ENCODE peak calls at places on chromosomes 7 and 10, in nine cellular contexts. B is NCI-H2029; R is NCI-H1092; C is activated CD4-positive, alpha-beta T cell treated with anti-CD3 and anti-CD28 coated beads for 48 hours; V is A172; K is NCI-H1417; I is left lobe of liver; Y is neuronal stem cell; L is stromal cell of bone marrow. N is an unnamed sample.

GRCh38 chr7:28484276-28484675 is 72.0 kb downstream of the CREB5 start:
- DNase-seq in V (no peak), C (no peak), L (no peak), K (no peak), I (no peak), Y (no peak), B (no peak), R (no peak), N (no peak)

GRCh38 chr7:95172420-95172819 is 151.9 kb downstream of the PON1 start:
- DNase-seq in Y (no peak), C (no peak), I (no peak), B (no peak), K (no peak), V (no peak), R (no peak), L (no peak), N (no peak)

GRCh38 chr7:155411718-155412415 is 46.1 kb upstream of the EN2 start:
- DNase-seq in I (no peak), Y (no peak), V (no peak), K (no peak), C (no peak), B (no peak), L (no peak), R (no peak), N (no peak)

GRCh38 chr7:37211097-37211496 is 237.6 kb downstream of the ELMO1 start:
- DNase-seq in C (no peak), Y (no peak), L (peak), B (no peak), R (no peak), V (no peak), I (no peak), K (no peak), N (no peak)

GRCh38 chr10:130901311-130902165 is 410.0 kb downstream of the TCERG1L start:
- DNase-seq in Y (no peak), I (no peak), B (no peak), V (no peak), R (no peak), C (no peak), K (no peak), L (no peak), N (no peak)

GRCh38 chr10:15329437-15329836 is 41.7 kb downstream of the FAM171A1 start:
- DNase-seq in R (no peak), B (no peak), I (no peak), L (no peak), K (no peak), Y (no peak), V (no peak), C (no peak), N (no peak)

GRCh38 chr10:74293686-74294365 is 142.8 kb downstream of the ADK start:
- DNase-seq in R (peak), B (no peak), C (no peak), I (no peak), K (peak), L (no peak), Y (no peak), V (peak), N (peak)

GRCh38 chr7:70712942-70713341 is 419.0 kb upstream of the GALNT17 start:
- DNase-seq in L (no peak), Y (no peak), C (no peak), I (peak), K (no peak), V (no peak), R (no peak), B (peak), N (no peak)

GRCh38 chr7:5426226-5426475 is 2.5 kb upstream of the TNRC18 start:
- DNase-seq in B (peak), V (peak), C (peak), K (peak), I (no peak), R (no peak), Y (no peak), L (no peak), N (no peak)

GRCh38 chr7:157565201-157565626 is 228.4 kb downstream of the DNAJB6 start:
- DNase-seq in I (no peak), K (no peak), R (no peak), V (peak), L (no peak), C (no peak), Y (no peak), B (no peak), N (no peak)

GRCh38 chr10:35641430-35642015 is 573 bp downstream of the FZD8 start:
- DNase-seq in C (peak), V (no peak), I (no peak), Y (no peak), K (no peak), L (no peak), R (no peak), B (no peak), N (no peak)

GRCh38 chr10:127911218-127911866 is 4.4 kb downstream of the PTPRE start:
- DNase-seq in Y (no peak), R (no peak), V (no peak), I (no peak), C (no peak), K (no peak), L (no peak), B (no peak), N (no peak)

GRCh38 chr7:7693881-7694280 is 24.5 kb downstream of the RPA3 start:
- DNase-seq in R (no peak), V (peak), B (no peak), I (no peak), Y (no peak), C (no peak), L (peak), K (no peak), N (no peak)

GRCh38 chr7:12674861-12675260 is 12.6 kb upstream of the ARL4A start:
- DNase-seq in I (peak), Y (no peak), C (peak), L (no peak), R (no peak), K (no peak), B (peak), V (peak), N (no peak)

GRCh38 chr10:50576245-50576815 is 47.4 kb downstream of the SGMS1 start:
- DNase-seq in C (no peak), L (no peak), K (no peak), R (no peak), Y (no peak), I (no peak), V (peak), B (no peak), N (no peak)

GRCh38 chr7:40793132-40793531 is 658.3 kb downstream of the SUGCT start:
- DNase-seq in V (peak), Y (no peak), B (no peak), K (no peak), L (peak), R (no peak), C (no peak), I (no peak), N (no peak)

GRCh38 chr7:22549051-22549450 is 49.1 kb upstream of the STEAP1B start:
- DNase-seq in C (no peak), B (no peak), L (no peak), Y (no peak), V (no peak), I (no peak), R (no peak), K (no peak), N (no peak)

GRCh38 chr10:16458196-16458977 is 21.6 kb downstream of the PTER start:
- DNase-seq in K (no peak), V (no peak), I (no peak), Y (no peak), R (no peak), C (no peak), L (no peak), B (no peak), N (no peak)

GRCh38 chr7:50273301-50273700 is 31.2 kb upstream of the IKZF1 start:
- DNase-seq in R (no peak), I (no peak), K (no peak), L (no peak), C (no peak), V (no peak), Y (no peak), B (no peak), N (no peak)

GRCh38 chr10:18164771-18165361 is 24.6 kb downstream of the CACNB2 start:
- DNase-seq in I (no peak), B (no peak), R (no peak), V (no peak), C (no peak), Y (no peak), L (peak), K (no peak), N (no peak)

GRCh38 chr7:116161733-116162132 is 48.6 kb upstream of the TES start:
- DNase-seq in B (no peak), Y (peak), I (no peak), C (no peak), R (no peak), K (no peak), L (no peak), V (no peak), N (no peak)

GRCh38 chr10:85528318-85528652 is 838.3 kb downstream of the GRID1 start:
- DNase-seq in K (no peak), Y (no peak), R (no peak), I (no peak), C (no peak), V (no peak), L (no peak), B (no peak), N (no peak)

GRCh38 chr7:141366098-141366621 is 185.1 kb upstream of the AGK start:
- DNase-seq in R (no peak), K (no peak), I (no peak), C (no peak), Y (peak), L (no peak), B (no peak), V (no peak), N (no peak)

GRCh38 chr10:58723977-58724376 is 211.3 kb downstream of the BICC1 start:
- DNase-seq in I (no peak), Y (no peak), R (no peak), K (no peak), C (no peak), L (no peak), B (no peak), V (no peak), N (no peak)

GRCh38 chr7:157822688-157823031 is 485.9 kb downstream of the DNAJB6 start:
- DNase-seq in K (no peak), Y (no peak), V (no peak), B (no peak), L (no peak), R (no peak), C (no peak), I (no peak), N (no peak)

N was measured in NCI-H1105.